ENCODE peak calls at places on chromosomes 7 and 10, in ten cellular contexts. D is uterus, X is right lobe of liver, U is A549, P is transverse colon, B is adrenal gland, N is stomach, J is heart left ventricle, Q is prostate gland, Z is K562. H is an unnamed sample. For H3K4me1, the result is how much of the 10 kb centered on the place peaks cover.

GRCh38 chr10:712089-712488 is 22.6 kb upstream of the DIP2C start:
- DNase-seq in D (no peak), X (peak), U (no peak), P (no peak), B (no peak), N (no peak), J (no peak), Q (no peak), Z (no peak), H (no peak)

GRCh38 chr7:140677496-140677895 is 4.8 kb downstream of the ADCK2 start:
- DNase-seq in D (no peak), X (no peak), U (no peak), P (no peak), B (no peak), N (no peak), J (no peak), Q (no peak), Z (no peak), H (no peak)

GRCh38 chr10:89646833-89647570 is 2.0 kb upstream of the PANK1 start:
- DNase-seq in D (no peak), X (no peak), U (no peak), P (no peak), B (no peak), N (no peak), J (no peak), Q (no peak), Z (no peak), H (no peak)

GRCh38 chr7:64887756-64888508 is 15.1 kb upstream of the ZNF273 start:
- DNase-seq in D (peak), X (peak), U (no peak), P (peak), B (peak), N (peak), J (peak), Q (no peak), Z (no peak), H (no peak)

GRCh38 chr10:43693602-43694001 is 44.9 kb upstream of the ZNF32 start:
- DNase-seq in D (no peak), X (no peak), U (no peak), P (no peak), B (no peak), N (no peak), J (peak), Q (no peak), Z (no peak), H (no peak)

GRCh38 chr10:123019264-123019663 is 10.5 kb downstream of the ACADSB start:
- DNase-seq in D (no peak), X (no peak), U (no peak), P (no peak), B (no peak), N (no peak), J (no peak), Q (no peak), Z (no peak), H (no peak)

GRCh38 chr7:101094791-101095375 is 9.6 kb downstream of the TRIM56 start:
- DNase-seq in D (no peak), X (peak), U (peak), P (peak), B (peak), N (peak), J (peak), Q (no peak), Z (peak), H (no peak)

GRCh38 chr7:2012044-2012900 is 220.5 kb downstream of the MAD1L1 start:
- DNase-seq in D (no peak), X (no peak), U (no peak), P (no peak), B (no peak), N (no peak), J (peak), Q (no peak), Z (no peak), H (no peak)

GRCh38 chr10:48776005-48776522 is 91.4 kb downstream of the WDFY4 start:
- DNase-seq in D (no peak), X (peak), U (no peak), P (no peak), B (no peak), N (no peak), J (no peak), Q (no peak), Z (no peak), H (no peak)

DNA sequence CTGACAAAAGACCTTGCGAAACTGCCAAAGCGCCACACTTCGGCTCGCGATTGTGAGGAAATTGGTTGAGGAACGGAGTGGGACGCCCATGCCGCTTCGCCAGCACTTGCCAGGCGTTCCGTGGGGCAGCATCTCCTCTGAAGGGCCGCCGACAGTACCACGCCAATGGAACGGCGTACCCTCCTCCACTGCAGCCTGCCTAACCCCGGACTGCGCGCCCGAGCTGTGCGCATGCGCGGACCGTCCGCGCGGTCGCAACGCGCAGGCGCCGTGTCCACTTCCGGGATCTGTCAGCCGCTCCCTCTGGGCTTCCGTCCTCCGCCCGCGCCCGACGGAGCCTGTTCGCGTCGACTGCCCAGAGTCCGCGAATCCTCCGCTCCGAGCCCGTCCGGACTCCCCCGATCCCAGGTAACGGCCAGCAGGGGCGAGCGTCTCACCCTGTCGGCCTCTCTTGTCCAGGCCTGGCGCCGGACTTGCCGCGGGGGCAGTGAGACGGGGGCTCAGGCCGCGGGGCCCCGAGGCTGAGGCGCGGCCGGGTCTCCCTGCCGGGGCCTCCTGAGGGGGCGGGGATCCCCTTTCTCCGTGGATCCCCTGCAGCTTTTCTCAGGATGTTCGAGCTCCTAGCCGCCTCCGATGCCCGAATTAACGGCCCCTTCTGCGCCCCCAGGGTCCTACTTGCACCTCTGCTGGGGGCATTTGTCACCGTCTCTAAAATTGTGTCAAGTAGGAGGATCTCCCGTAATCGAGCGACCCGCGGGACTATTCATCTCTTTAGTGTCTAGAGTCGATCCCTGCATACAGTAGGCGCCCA is at the start of gene ARPC1A:
- DNase-seq in D (peak), X (peak), U (peak), P (peak), B (peak), N (peak), J (peak), Q (peak), Z (peak), H (peak)
- H3K4me1 ChIP-seq in D (under half), X (under half), U (under half), P (under half), B (under half), N (half or more), J (under half), Q (under half), Z (under half), H (under half)

GRCh38 chr7:84746347-84746746 is 440.5 kb downstream of the SEMA3D start:
- DNase-seq in D (no peak), X (no peak), U (no peak), P (no peak), B (no peak), N (no peak), J (no peak), Q (no peak), Z (no peak), H (no peak)
- TF ChIP-seq POLR2A in D (no peak), X (no peak), U (no peak), P (no peak), B (no peak), N (no peak), J (no peak), Q (no peak), Z (no peak), H (no peak)

GRCh38 chr10:97683556-97684357 is 3.3 kb downstream of the AVPI1 start:
- DNase-seq in D (no peak), X (no peak), U (peak), P (peak), B (no peak), N (peak), J (peak), Q (no peak), Z (no peak), H (peak)
- H3K27ac ChIP-seq in D (peak), X (peak), U (peak), P (peak), B (peak), N (peak), J (peak), Q (peak), Z (peak), H (peak)

GRCh38 chr7:23467281-23467680 is 3.0 kb downstream of the IGF2BP3 start:
- DNase-seq in D (no peak), X (no peak), U (no peak), P (no peak), B (no peak), N (no peak), J (no peak), Q (no peak), Z (peak), H (no peak)

GRCh38 chr7:23467731-23468720 is 2.3 kb downstream of the IGF2BP3 start:
- DNase-seq in D (no peak), X (no peak), U (peak), P (peak), B (no peak), N (no peak), J (no peak), Q (no peak), Z (peak), H (no peak)

GRCh38 chr7:23469961-23470250 is 385 bp downstream of the IGF2BP3 start:
- DNase-seq in D (no peak), X (no peak), U (peak), P (no peak), B (no peak), N (no peak), J (no peak), Q (no peak), Z (no peak), H (no peak)

GRCh38 chr7:23469150-23469960 is 936 bp downstream of the IGF2BP3 start:
- DNase-seq in D (no peak), X (no peak), U (peak), P (no peak), B (no peak), N (no peak), J (no peak), Q (no peak), Z (peak), H (no peak)

GRCh38 chr7:23468721-23469149 is 1.6 kb downstream of the IGF2BP3 start:
- DNase-seq in D (no peak), X (no peak), U (no peak), P (peak), B (no peak), N (no peak), J (no peak), Q (no peak), Z (peak), H (no peak)
- H3K4me1 ChIP-seq in D (under half), X (under half), U (under half), P (under half), B (under half), N (half or more), J (under half), Q (under half), Z (under half), H (under half)

DNA sequence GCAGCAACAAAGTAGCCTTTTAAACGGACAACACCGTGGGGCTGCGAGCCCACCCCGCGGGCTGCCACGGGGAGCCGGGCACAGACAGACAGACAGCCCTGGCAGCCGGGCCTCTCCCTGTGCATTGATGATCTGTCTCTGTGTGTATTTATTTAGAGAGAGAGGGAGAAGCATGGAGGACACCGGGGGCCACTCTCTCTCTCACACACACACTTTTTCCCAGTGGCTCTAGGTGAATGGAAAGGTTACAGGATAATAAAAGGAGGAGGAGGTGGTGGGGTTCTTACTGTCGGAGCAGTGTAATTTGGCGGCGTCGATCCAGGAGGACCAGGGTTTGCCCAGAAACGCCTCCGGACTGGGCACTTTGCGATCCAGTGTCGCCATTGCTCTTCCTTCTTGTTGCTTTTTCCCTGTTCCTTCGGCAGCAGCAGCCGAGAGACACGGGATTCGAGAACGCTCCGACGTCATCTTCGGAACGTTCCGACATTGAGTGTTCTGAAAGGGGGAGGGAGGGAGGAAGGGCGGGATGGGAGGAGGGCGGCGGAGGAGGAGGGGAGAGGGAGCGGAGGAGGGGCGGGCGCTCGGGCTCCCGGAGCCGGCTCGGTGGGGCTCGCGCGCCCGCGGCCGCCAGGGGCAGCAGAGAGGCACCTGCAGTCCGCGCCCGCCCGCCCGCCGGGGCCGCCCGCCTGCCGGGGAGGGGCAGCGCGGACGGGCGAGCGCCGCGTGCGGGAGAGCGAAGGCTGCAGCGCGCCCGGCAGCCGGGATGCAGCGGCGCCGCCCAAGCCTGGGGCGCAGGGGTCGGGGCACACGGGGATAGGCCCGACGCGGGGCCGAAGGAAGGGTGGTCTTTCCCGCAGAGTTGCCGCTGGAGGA is at the start of gene ATXN7L1:
- DNase-seq in D (peak), X (peak), U (peak), P (peak), B (peak), N (peak), J (peak), Q (peak), Z (peak), H (peak)
- TF ChIP-seq POLR2A in D (peak), X (no peak), U (peak), P (peak), B (no peak), N (no peak), J (no peak), Q (peak), Z (peak), H (peak)

DNA sequence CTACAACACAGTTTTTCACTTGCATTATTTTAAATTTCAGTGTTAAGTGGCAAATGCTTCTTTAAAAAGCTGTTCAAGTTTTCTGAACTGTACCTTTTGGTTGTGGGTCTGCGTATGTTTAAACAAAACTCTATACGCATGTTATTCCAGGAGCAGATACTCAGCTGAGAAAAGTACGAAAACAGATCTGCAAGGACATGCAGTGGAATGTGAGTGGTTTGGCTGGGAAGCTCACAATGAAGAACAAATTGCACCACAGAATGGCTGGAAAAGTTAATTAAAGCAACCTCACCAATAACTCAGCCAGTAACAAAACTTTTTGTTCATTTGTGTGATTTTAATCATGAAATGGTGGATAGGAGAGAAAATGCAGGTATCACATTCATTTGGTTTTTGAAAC is 17.6 kb downstream of the GLI3 start:
- DNase-seq in D (no peak), X (no peak), U (no peak), P (no peak), B (no peak), N (no peak), J (no peak), Q (peak), Z (no peak), H (no peak)
- H3K27ac ChIP-seq in D (peak), X (no peak), U (no peak), P (peak), B (no peak), N (no peak), J (no peak), Q (peak), Z (no peak), H (peak)

DNA sequence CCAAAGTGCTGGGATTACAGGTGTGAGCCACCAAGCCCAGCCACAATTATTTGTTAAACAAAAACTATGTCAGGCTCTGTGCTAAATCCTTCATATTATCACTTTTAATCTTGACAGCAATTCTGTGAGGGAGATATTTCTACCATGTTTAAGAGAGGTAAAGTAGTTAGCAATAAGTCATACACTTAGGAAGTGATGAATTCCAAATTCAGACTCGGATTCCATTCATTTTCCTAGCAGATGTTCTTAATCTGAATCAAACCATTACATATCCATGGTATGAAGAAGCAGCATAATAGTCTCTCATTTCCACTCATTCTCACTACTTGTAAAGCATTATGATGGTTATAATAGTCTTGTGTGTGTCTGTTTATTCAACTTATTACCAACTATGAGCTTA is 2.9 kb upstream of the CD36 start:
- DNase-seq in D (no peak), X (no peak), U (no peak), P (no peak), B (no peak), N (no peak), J (no peak), Q (no peak), Z (no peak), H (no peak)
- H3K4me1 ChIP-seq in D (under half), X (under half), U (under half), P (under half), B (under half), N (under half), J (under half), Q (under half), Z (under half), H (under half)

GRCh38 chr10:92740762-92741161 is 51.0 kb downstream of the HHEX start:
- DNase-seq in D (no peak), X (no peak), U (no peak), P (no peak), B (no peak), N (no peak), J (no peak), Q (no peak), Z (no peak), H (no peak)

GRCh38 chr10:92747066-92747465 is 57.3 kb downstream of the HHEX start:
- DNase-seq in D (no peak), X (no peak), U (no peak), P (no peak), B (no peak), N (no peak), J (no peak), Q (no peak), Z (no peak), H (no peak)

GRCh38 chr10:92747600-92747999 is 57.8 kb downstream of the HHEX start:
- DNase-seq in D (no peak), X (peak), U (no peak), P (peak), B (peak), N (no peak), J (no peak), Q (no peak), Z (no peak), H (no peak)

GRCh38 chr10:92737484-92737883 is 47.7 kb downstream of the HHEX start:
- DNase-seq in D (no peak), X (no peak), U (no peak), P (no peak), B (no peak), N (no peak), J (no peak), Q (no peak), Z (no peak), H (no peak)

GRCh38 chr10:92742331-92743228 is 52.8 kb downstream of the HHEX start:
- DNase-seq in D (no peak), X (no peak), U (no peak), P (peak), B (no peak), N (no peak), J (no peak), Q (no peak), Z (no peak), H (no peak)
- TF ChIP-seq POLR2A in D (no peak), X (no peak), U (no peak), P (no peak), B (no peak), N (no peak), J (no peak), Q (no peak), Z (no peak), H (no peak)

GRCh38 chr10:62692085-62692484 is 112.4 kb upstream of the ADO start:
- DNase-seq in D (no peak), X (no peak), U (no peak), P (no peak), B (no peak), N (no peak), J (no peak), Q (no peak), Z (no peak), H (no peak)
- H3K27ac ChIP-seq in D (no peak), X (no peak), U (no peak), P (no peak), B (no peak), N (no peak), J (no peak), Q (no peak), Z (no peak), H (no peak)